ENCODE peak calls at places on chromosomes 3 and 15, in seven cellular contexts. O, T, V, F, W, I and E are unnamed samples.
A peak's percentile ranks its signal among the peaks of the same experiment; 100 is the strongest.

GRCh38 chr15:72231847-72232461 is 964 bp upstream of the PKM start:
- DNase-seq in O (peak; percentile 9), T (peak; percentile 63), V (peak; percentile 70), F (peak; percentile 59), W (peak; percentile 74), I (no peak), E (no peak)

GRCh38 chr3:5140230-5140621 is 18.1 kb downstream of the ARL8B start:
- DNase-seq in O (no peak), T (no peak), V (no peak), F (no peak), W (no peak), I (no peak), E (no peak)

GRCh38 chr3:134004841-134005240 is 24.9 kb downstream of the SLCO2A1 start:
- DNase-seq in O (no peak), T (no peak), V (no peak), F (no peak), W (no peak), I (no peak), E (no peak)

GRCh38 chr3:111596328-111596727 is 1.2 kb upstream of the ZBED2 start:
- DNase-seq in O (no peak), T (no peak), V (no peak), F (no peak), W (no peak), I (no peak), E (no peak)

GRCh38 chr3:139339219-139339906 is 4.5 kb upstream of the MRPS22 start:
- DNase-seq in O (no peak), T (no peak), V (peak; percentile 39), F (no peak), W (no peak), I (no peak), E (peak; percentile 15)

GRCh38 chr15:70126382-70126781 is 28.7 kb upstream of the TLE3 start:
- DNase-seq in O (no peak), T (no peak), V (no peak), F (no peak), W (no peak), I (no peak), E (no peak)

GRCh38 chr3:177781686-177782161 is 584.4 kb upstream of the TBL1XR1 start:
- DNase-seq in O (peak; percentile 47), T (no peak), V (peak; percentile 62), F (peak; percentile 19), W (no peak), I (no peak), E (no peak)

GRCh38 chr3:158456114-158456513 is 114.9 kb upstream of the MLF1 start:
- DNase-seq in O (no peak), T (no peak), V (no peak), F (no peak), W (no peak), I (no peak), E (no peak)

GRCh38 chr15:70054884-70055387 is 42.8 kb downstream of the TLE3 start:
- DNase-seq in O (no peak), T (no peak), V (no peak), F (no peak), W (no peak), I (no peak), E (no peak)

GRCh38 chr15:43383070-43383469 is 12.2 kb downstream of the TUBGCP4 start:
- DNase-seq in O (no peak), T (no peak), V (no peak), F (no peak), W (no peak), I (no peak), E (no peak)

GRCh38 chr15:43800286-43801136 is at the start of gene HYPK:
- DNase-seq in O (peak; percentile 86), T (peak; percentile 73), V (peak; percentile 69), F (peak; percentile 95), W (peak; percentile 88), I (peak; percentile 93), E (peak; percentile 90)